ENCODE peak calls at places on chromosomes 12 and 14, in five cellular contexts. C is Daoy, M is glutamatergic neuron, K is tibial nerve, U is SK-N-DZ. Y is an unnamed sample.

GRCh38 chr12:6996040-6996441 is 22.2 kb downstream of the LPCAT3 start:
- DNase-seq in C (peak; percentile 22), M (no peak), K (no peak), U (no peak), Y (no peak)

GRCh38 chr12:76180401-76181277 is 96.2 kb upstream of the NAP1L1 start:
- DNase-seq in C (no peak), M (no peak), K (no peak), U (no peak), Y (no peak)

GRCh38 chr14:30450620-30451019 is 108.3 kb upstream of the G2E3 start:
- DNase-seq in C (no peak), M (no peak), K (no peak), U (peak; percentile 40), Y (no peak)

GRCh38 chr14:34920339-34920738 is 45.2 kb upstream of the BAZ1A start:
- DNase-seq in C (no peak), M (no peak), K (no peak), U (no peak), Y (no peak)

GRCh38 chr14:29548948-29549370 is 378.7 kb downstream of the PRKD1 start:
- DNase-seq in C (peak; percentile 45), M (no peak), K (no peak), U (peak; percentile 65), Y (no peak)

GRCh38 chr12:105814283-105814682 is 324.5 kb downstream of the NUAK1 start:
- DNase-seq in C (no peak), M (peak; percentile 51), K (no peak), U (peak; percentile 53), Y (no peak)

GRCh38 chr12:77685112-77685511 is 145.6 kb upstream of the NAV3 start:
- DNase-seq in C (peak; percentile 82), M (peak; percentile 65), K (peak; percentile 40), U (peak; percentile 57), Y (no peak)

GRCh38 chr14:103029936-103030335 is 27.4 kb downstream of the CDC42BPB start:
- DNase-seq in C (no peak), M (no peak), K (no peak), U (no peak), Y (no peak)

GRCh38 chr14:36167431-36167830 is 9.1 kb downstream of the PTCSC3 start:
- DNase-seq in C (no peak), M (no peak), K (no peak), U (no peak), Y (no peak)

GRCh38 chr12:47075192-47076084 is 4.0 kb upstream of the PCED1B start:
- DNase-seq in C (no peak), M (no peak), K (no peak), U (no peak), Y (no peak)

GRCh38 chr12:11687538-11687937 is 38.1 kb downstream of the ETV6 start:
- DNase-seq in C (no peak), M (no peak), K (no peak), U (no peak), Y (no peak)

GRCh38 chr14:105529506-105530445 is 3.4 kb downstream of the TMEM121 start:
- DNase-seq in C (no peak), M (peak; percentile 27), K (no peak), U (no peak), Y (peak; percentile 59)